ENCODE peak calls at places on chromosomes 6 and 20, in five cellular contexts. One of them, this sample, is unnamed.

GRCh38 chr6:127761084-127761483 is 139.8 kb downstream of the THEMIS start:
- DNase-seq in endodermal cell: no peak
- DNase-seq in adrenal gland: no peak
- DNase-seq in trophoblast cell: no peak
- DNase-seq in GM23338: no peak
- DNase-seq in this sample: no peak

GRCh38 chr20:63382551-63383300 is 21.6 kb upstream of the CHRNA4 start:
- DNase-seq in endodermal cell: no peak
- DNase-seq in adrenal gland: no peak
- DNase-seq in trophoblast cell: no peak
- DNase-seq in GM23338: no peak
- DNase-seq in this sample: no peak

GRCh38 chr6:15290067-15290641 is 44.3 kb downstream of the JARID2 start:
- DNase-seq in endodermal cell: no peak
- DNase-seq in adrenal gland: no peak
- DNase-seq in trophoblast cell: no peak
- DNase-seq in GM23338: no peak
- DNase-seq in this sample: no peak

GRCh38 chr6:29685718-29686326 is 4.9 kb upstream of the ZFP57 start:
- DNase-seq in endodermal cell: peak; percentile 89
- DNase-seq in adrenal gland: no peak
- DNase-seq in trophoblast cell: peak; percentile 28
- DNase-seq in GM23338: peak; percentile 85
- DNase-seq in this sample: no peak

GRCh38 chr20:43953919-43954617 is 39.4 kb downstream of the TOX2 start:
- DNase-seq in endodermal cell: peak; percentile 63
- DNase-seq in adrenal gland: no peak
- DNase-seq in trophoblast cell: no peak
- DNase-seq in GM23338: no peak
- DNase-seq in this sample: no peak

GRCh38 chr6:141848029-141848890 is 284.5 kb upstream of the GJE1 start:
- DNase-seq in endodermal cell: no peak
- DNase-seq in adrenal gland: no peak
- DNase-seq in trophoblast cell: no peak
- DNase-seq in GM23338: no peak
- DNase-seq in this sample: no peak

GRCh38 chr6:154703094-154703493 is 30.1 kb upstream of the SCAF8 start:
- DNase-seq in endodermal cell: peak; percentile 56
- DNase-seq in adrenal gland: no peak
- DNase-seq in trophoblast cell: no peak
- DNase-seq in GM23338: no peak
- DNase-seq in this sample: no peak

GRCh38 chr20:57743450-57744095 is 33.8 kb upstream of the PMEPA1 start:
- DNase-seq in endodermal cell: no peak
- DNase-seq in adrenal gland: no peak
- DNase-seq in trophoblast cell: no peak
- DNase-seq in GM23338: no peak
- DNase-seq in this sample: no peak

GRCh38 chr6:12458558-12458957 is 168.4 kb downstream of the EDN1 start:
- DNase-seq in endodermal cell: no peak
- DNase-seq in adrenal gland: no peak
- DNase-seq in trophoblast cell: peak; percentile 24
- DNase-seq in GM23338: no peak
- DNase-seq in this sample: no peak

GRCh38 chr20:63555661-63556381 is 1.9 kb downstream of the FNDC11 start:
- DNase-seq in endodermal cell: no peak
- DNase-seq in adrenal gland: no peak
- DNase-seq in trophoblast cell: peak; percentile 69
- DNase-seq in GM23338: no peak
- DNase-seq in this sample: no peak

GRCh38 chr6:122610690-122611455 is 668 bp downstream of the PKIB start:
- DNase-seq in endodermal cell: peak; percentile 64
- DNase-seq in adrenal gland: peak; percentile 42
- DNase-seq in trophoblast cell: peak; percentile 70
- DNase-seq in GM23338: peak; percentile 81
- DNase-seq in this sample: peak; percentile 58

GRCh38 chr6:142395768-142396231 is 94.0 kb downstream of the ADGRG6 start:
- DNase-seq in endodermal cell: no peak
- DNase-seq in adrenal gland: no peak
- DNase-seq in trophoblast cell: no peak
- DNase-seq in GM23338: no peak
- DNase-seq in this sample: no peak

GRCh38 chr20:51995551-51995951 is 193.2 kb upstream of the SALL4 start:
- DNase-seq in endodermal cell: no peak
- DNase-seq in adrenal gland: no peak
- DNase-seq in trophoblast cell: no peak
- DNase-seq in GM23338: no peak
- DNase-seq in this sample: no peak

GRCh38 chr6:3869632-3870527 is 20.7 kb downstream of the FAM50B start:
- DNase-seq in endodermal cell: no peak
- DNase-seq in adrenal gland: no peak
- DNase-seq in trophoblast cell: peak; percentile 62
- DNase-seq in GM23338: no peak
- DNase-seq in this sample: no peak

GRCh38 chr6:90940812-90941481 is 354.1 kb upstream of the MAP3K7 start:
- DNase-seq in endodermal cell: no peak
- DNase-seq in adrenal gland: no peak
- DNase-seq in trophoblast cell: peak; percentile 78
- DNase-seq in GM23338: peak; percentile 76
- DNase-seq in this sample: no peak

GRCh38 chr6:42091718-42092023 is 41.3 kb downstream of the TAF8 start:
- DNase-seq in endodermal cell: no peak
- DNase-seq in adrenal gland: no peak
- DNase-seq in trophoblast cell: no peak
- DNase-seq in GM23338: no peak
- DNase-seq in this sample: no peak

GRCh38 chr6:80006541-80006940 is 2.1 kb downstream of the TTK start:
- DNase-seq in endodermal cell: no peak
- DNase-seq in adrenal gland: no peak
- DNase-seq in trophoblast cell: no peak
- DNase-seq in GM23338: no peak
- DNase-seq in this sample: no peak

GRCh38 chr6:80003841-80004198 is 629 bp upstream of the TTK start:
- DNase-seq in endodermal cell: no peak
- DNase-seq in adrenal gland: peak; percentile 30
- DNase-seq in trophoblast cell: peak; percentile 4
- DNase-seq in GM23338: peak; percentile 51
- DNase-seq in this sample: no peak

GRCh38 chr6:80001337-80001736 is 3.1 kb upstream of the TTK start:
- DNase-seq in endodermal cell: no peak
- DNase-seq in adrenal gland: no peak
- DNase-seq in trophoblast cell: no peak
- DNase-seq in GM23338: no peak
- DNase-seq in this sample: no peak

GRCh38 chr6:80004199-80005072 is at the start of gene TTK:
- DNase-seq in endodermal cell: peak; percentile 96
- DNase-seq in adrenal gland: peak; percentile 93
- DNase-seq in trophoblast cell: peak; percentile 97
- DNase-seq in GM23338: peak; percentile 97
- DNase-seq in this sample: peak; percentile 95

GRCh38 chr6:80005406-80005805 is 957 bp downstream of the TTK start:
- DNase-seq in endodermal cell: no peak
- DNase-seq in adrenal gland: no peak
- DNase-seq in trophoblast cell: no peak
- DNase-seq in GM23338: no peak
- DNase-seq in this sample: no peak
- H3K4me3 ChIP-seq in endodermal cell: peak overlapping the region; percentile 82
- H3K4me3 ChIP-seq in adrenal gland: no peak overlapping the region
- H3K4me3 ChIP-seq in trophoblast cell: no peak overlapping the region
- H3K4me3 ChIP-seq in GM23338: peak overlapping the region; percentile 63
- H3K4me3 ChIP-seq in this sample: no peak overlapping the region

GRCh38 chr6:109000289-109000688 is 94.4 kb downstream of the SESN1 start:
- DNase-seq in endodermal cell: no peak
- DNase-seq in adrenal gland: no peak
- DNase-seq in trophoblast cell: no peak
- DNase-seq in GM23338: no peak
- DNase-seq in this sample: no peak

GRCh38 chr6:109001554-109001953 is 93.1 kb downstream of the SESN1 start:
- DNase-seq in endodermal cell: no peak
- DNase-seq in adrenal gland: no peak
- DNase-seq in trophoblast cell: no peak
- DNase-seq in GM23338: no peak
- DNase-seq in this sample: no peak

GRCh38 chr6:108999428-108999827 is 95.2 kb downstream of the SESN1 start:
- DNase-seq in endodermal cell: no peak
- DNase-seq in adrenal gland: no peak
- DNase-seq in trophoblast cell: peak; percentile 52
- DNase-seq in GM23338: no peak
- DNase-seq in this sample: no peak

GRCh38 chr6:109002882-109003281 is 91.8 kb downstream of the SESN1 start:
- DNase-seq in endodermal cell: no peak
- DNase-seq in adrenal gland: no peak
- DNase-seq in trophoblast cell: no peak
- DNase-seq in GM23338: no peak
- DNase-seq in this sample: no peak

GRCh38 chr6:109002100-109002697 is 92.4 kb downstream of the SESN1 start:
- DNase-seq in endodermal cell: no peak
- DNase-seq in adrenal gland: peak; percentile 45
- DNase-seq in trophoblast cell: no peak
- DNase-seq in GM23338: no peak
- DNase-seq in this sample: no peak
- H3K27ac ChIP-seq in endodermal cell: no peak overlapping the region
- H3K27ac ChIP-seq in adrenal gland: peak overlapping the region; percentile 69
- H3K27ac ChIP-seq in trophoblast cell: no peak overlapping the region
- H3K27ac ChIP-seq in GM23338: no peak overlapping the region
- H3K27ac ChIP-seq in this sample: peak overlapping the region; percentile 97

GRCh38 chr6:148520109-148520841 is 177.6 kb downstream of the SASH1 start:
- DNase-seq in endodermal cell: no peak
- DNase-seq in adrenal gland: no peak
- DNase-seq in trophoblast cell: no peak
- DNase-seq in GM23338: no peak
- DNase-seq in this sample: peak; percentile 66
- H3K4me3 ChIP-seq in endodermal cell: no peak overlapping the region
- H3K4me3 ChIP-seq in adrenal gland: no peak overlapping the region
- H3K4me3 ChIP-seq in trophoblast cell: no peak overlapping the region
- H3K4me3 ChIP-seq in GM23338: no peak overlapping the region
- H3K4me3 ChIP-seq in this sample: no peak overlapping the region

DNA sequence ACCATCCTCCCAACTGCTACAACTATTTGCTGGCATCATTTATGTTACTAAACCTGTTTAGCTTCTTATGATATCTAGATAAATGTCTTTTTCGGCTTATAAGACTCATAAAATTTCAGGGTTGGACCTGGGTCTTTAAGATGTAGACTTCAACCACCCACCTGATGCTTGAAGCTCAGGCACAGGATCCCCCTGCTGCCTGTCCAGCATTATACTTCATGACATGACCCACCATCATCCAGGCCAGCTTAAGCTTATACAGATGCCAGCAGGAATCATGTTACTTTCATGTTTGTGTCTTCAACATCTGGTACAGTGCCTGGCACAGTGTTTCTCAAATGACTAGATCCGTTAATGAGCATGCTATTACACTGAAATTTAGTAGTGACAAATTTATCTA is 47.4 kb downstream of the SLC17A5 start:
- DNase-seq in endodermal cell: no peak
- DNase-seq in adrenal gland: no peak
- DNase-seq in trophoblast cell: peak; percentile 42
- DNase-seq in GM23338: no peak
- DNase-seq in this sample: no peak
- H3K27ac ChIP-seq in endodermal cell: no peak overlapping the region
- H3K27ac ChIP-seq in adrenal gland: no peak overlapping the region
- H3K27ac ChIP-seq in trophoblast cell: no peak overlapping the region
- H3K27ac ChIP-seq in GM23338: no peak overlapping the region
- H3K27ac ChIP-seq in this sample: no peak overlapping the region

DNA sequence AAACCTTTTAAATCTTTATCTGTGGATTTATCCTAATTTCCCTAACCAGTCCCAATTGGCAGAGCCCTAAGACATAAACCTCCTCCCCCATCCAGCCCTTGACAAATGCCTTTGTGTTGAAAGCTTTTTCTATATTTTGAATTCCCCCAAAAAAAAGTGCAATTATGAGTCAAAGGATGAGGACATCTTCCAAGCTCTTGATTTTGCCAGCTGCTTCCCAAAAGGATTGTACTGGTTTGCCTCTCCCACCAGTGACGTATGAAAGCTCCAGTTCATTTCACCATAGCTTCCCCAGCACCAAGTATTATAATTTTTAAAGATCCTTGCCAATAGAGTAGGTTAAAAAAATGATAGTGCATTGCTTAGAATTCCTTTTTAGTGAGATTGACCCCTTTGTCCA is 39.0 kb downstream of the SIRPA start:
- DNase-seq in endodermal cell: no peak
- DNase-seq in adrenal gland: peak; percentile 68
- DNase-seq in trophoblast cell: peak; percentile 8
- DNase-seq in GM23338: no peak
- DNase-seq in this sample: no peak
- H3K4me3 ChIP-seq in endodermal cell: no peak overlapping the region
- H3K4me3 ChIP-seq in adrenal gland: no peak overlapping the region
- H3K4me3 ChIP-seq in trophoblast cell: no peak overlapping the region
- H3K4me3 ChIP-seq in GM23338: no peak overlapping the region
- H3K4me3 ChIP-seq in this sample: no peak overlapping the region

DNA sequence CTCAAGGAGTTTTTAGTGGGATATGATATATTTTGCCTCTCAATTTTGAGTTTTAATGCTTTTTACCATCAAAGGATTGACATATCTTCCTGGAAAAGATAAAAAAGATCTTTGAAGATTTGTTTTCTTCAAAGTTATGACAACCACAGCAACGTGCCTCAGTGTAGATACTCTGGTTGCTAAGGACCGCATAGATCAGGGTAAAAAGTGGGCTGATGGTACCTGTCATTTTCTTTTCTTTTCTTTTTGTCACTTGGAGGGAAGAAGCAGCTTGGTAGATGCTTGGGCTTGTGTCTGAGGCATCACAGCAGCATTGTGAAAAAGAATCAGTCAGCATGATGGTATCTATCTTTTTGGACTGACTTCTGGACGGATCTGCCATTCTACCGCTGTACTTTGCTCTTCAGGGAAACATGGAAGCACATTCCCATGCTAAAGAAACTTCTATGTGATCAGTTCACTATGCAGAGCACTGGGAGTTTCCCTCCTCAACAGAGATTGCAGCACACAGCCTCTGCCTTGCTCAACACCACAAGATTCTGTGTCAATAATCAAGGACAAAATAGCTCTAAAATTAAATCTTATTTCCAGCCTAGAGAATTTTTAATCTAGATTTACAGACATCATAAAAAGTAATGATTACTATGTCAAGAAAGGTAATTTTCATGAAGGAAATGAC is 54.8 kb upstream of the SGK1 start:
- DNase-seq in endodermal cell: no peak
- DNase-seq in adrenal gland: peak; percentile 72
- DNase-seq in trophoblast cell: peak; percentile 64
- DNase-seq in GM23338: no peak
- DNase-seq in this sample: peak; percentile 37
- H3K27ac ChIP-seq in endodermal cell: no peak overlapping the region
- H3K27ac ChIP-seq in adrenal gland: peak overlapping the region; percentile 75
- H3K27ac ChIP-seq in trophoblast cell: no peak overlapping the region
- H3K27ac ChIP-seq in GM23338: no peak overlapping the region
- H3K27ac ChIP-seq in this sample: peak overlapping the region; percentile 36